ENCODE peak calls at places on chromosome 21, in seven cellular contexts. J is right lobe of liver, Y is transverse colon, A is IMR-90, R is breast epithelium, U is HCT116, L is GM12878. B is an unnamed sample.
A peak's percentile ranks its signal among the peaks of the same experiment; 100 is the strongest.

GRCh38 chr21:30408782-30409494 is 13.1 kb downstream of the KRTAP13-1 start:
- DNase-seq in J (no peak), Y (peak; percentile 54), A (no peak), R (peak; percentile 59), U (peak; percentile 2), L (no peak), B (peak; percentile 22)

GRCh38 chr21:44329971-44330681 is 9.1 kb downstream of the CFAP410 start:
- DNase-seq in J (no peak), Y (no peak), A (no peak), R (no peak), U (no peak), L (no peak), B (no peak)

GRCh38 chr21:27802816-27803475 is 836.1 kb upstream of the ADAMTS5 start:
- DNase-seq in J (no peak), Y (peak; percentile 39), A (peak; percentile 31), R (no peak), U (no peak), L (no peak), B (peak; percentile 32)

GRCh38 chr21:31781737-31782136 is 49.8 kb upstream of the SCAF4 start:
- DNase-seq in J (no peak), Y (no peak), A (peak; percentile 53), R (no peak), U (no peak), L (no peak), B (no peak)

GRCh38 chr21:19501115-19501514 is 1097.5 kb upstream of the TMPRSS15 start:
- DNase-seq in J (no peak), Y (no peak), A (no peak), R (no peak), U (no peak), L (no peak), B (peak; percentile 8)

GRCh38 chr21:29190920-29191319 is 60.5 kb downstream of the MAP3K7CL start:
- DNase-seq in J (peak; percentile 81), Y (no peak), A (peak; percentile 58), R (no peak), U (no peak), L (no peak), B (peak; percentile 27)

GRCh38 chr21:39597595-39598185 is 15.1 kb upstream of the B3GALT5 start:
- DNase-seq in J (no peak), Y (no peak), A (no peak), R (no peak), U (no peak), L (no peak), B (no peak)

GRCh38 chr21:39840373-39841097 is 26.7 kb upstream of the PCP4 start:
- DNase-seq in J (no peak), Y (no peak), A (no peak), R (no peak), U (no peak), L (no peak), B (no peak)

GRCh38 chr21:32312321-32312720 is 13.7 kb downstream of the MRAP start:
- DNase-seq in J (no peak), Y (no peak), A (no peak), R (no peak), U (no peak), L (no peak), B (no peak)

GRCh38 chr21:17775431-17776126 is 43.6 kb downstream of the C21orf91 start:
- DNase-seq in J (no peak), Y (peak; percentile 42), A (no peak), R (no peak), U (no peak), L (peak; percentile 63), B (no peak)

GRCh38 chr21:39850333-39850732 is 16.9 kb upstream of the PCP4 start:
- DNase-seq in J (no peak), Y (no peak), A (no peak), R (no peak), U (no peak), L (no peak), B (no peak)

GRCh38 chr21:16071082-16071481 is 341.3 kb downstream of the USP25 start:
- DNase-seq in J (no peak), Y (no peak), A (no peak), R (no peak), U (no peak), L (no peak), B (no peak)

GRCh38 chr21:34078915-34079314 is 5.5 kb downstream of the MRPS6 start:
- DNase-seq in J (no peak), Y (peak; percentile 63), A (no peak), R (no peak), U (no peak), L (no peak), B (peak; percentile 23)

GRCh38 chr21:33268736-33269441 is 2.7 kb downstream of the IL10RB start:
- DNase-seq in J (peak; percentile 96), Y (peak; percentile 97), A (no peak), R (peak; percentile 96), U (peak; percentile 90), L (peak; percentile 96), B (no peak)

GRCh38 chr21:28113718-28114117 is 879.0 kb downstream of the LTN1 start:
- DNase-seq in J (no peak), Y (no peak), A (no peak), R (no peak), U (no peak), L (no peak), B (no peak)

GRCh38 chr21:46483300-46484295 is 24.9 kb downstream of the DIP2A start:
- DNase-seq in J (no peak), Y (no peak), A (no peak), R (no peak), U (no peak), L (no peak), B (peak; percentile 47)

GRCh38 chr21:39348355-39349210 is at the start of gene HMGN1:
- DNase-seq in J (peak; percentile 89), Y (peak; percentile 88), A (peak; percentile 86), R (peak; percentile 85), U (no peak), L (peak; percentile 24), B (peak; percentile 95)

GRCh38 chr21:35257413-35257812 is 208.3 kb upstream of the RUNX1 start:
- DNase-seq in J (no peak), Y (peak; percentile 51), A (peak; percentile 96), R (no peak), U (peak; percentile 68), L (no peak), B (no peak)

GRCh38 chr21:15015622-15016471 is 49.0 kb downstream of the NRIP1 start:
- DNase-seq in J (no peak), Y (no peak), A (peak; percentile 91), R (no peak), U (no peak), L (no peak), B (no peak)

GRCh38 chr21:28069446-28069845 is 923.2 kb downstream of the LTN1 start:
- DNase-seq in J (no peak), Y (no peak), A (peak; percentile 83), R (no peak), U (no peak), L (no peak), B (no peak)

GRCh38 chr21:26686278-26686677 is 113.2 kb upstream of the CYYR1 start:
- DNase-seq in J (no peak), Y (no peak), A (peak; percentile 44), R (no peak), U (no peak), L (no peak), B (no peak)
- TF ChIP-seq POLR2A in J (no peak), Y (no peak), A (no peak), R (no peak), U (no peak), L (no peak), B (no peak)

GRCh38 chr21:36385233-36385908 is at the start of gene CHAF1B:
- DNase-seq in J (peak; percentile 81), Y (peak; percentile 81), A (peak; percentile 65), R (peak; percentile 69), U (peak; percentile 51), L (no peak), B (peak; percentile 94)
- TF ChIP-seq POLR2A in J (peak; percentile 38), Y (peak; percentile 24), A (peak; percentile 42), R (peak; percentile 26), U (peak; percentile 72), L (peak; percentile 84), B (peak; percentile 68)

GRCh38 chr21:38256599-38257302 is at the start of gene KCNJ15:
- DNase-seq in J (no peak), Y (no peak), A (no peak), R (no peak), U (no peak), L (no peak), B (no peak)

GRCh38 chr21:38254970-38255369 is 1.8 kb upstream of the KCNJ15 start:
- DNase-seq in J (no peak), Y (no peak), A (no peak), R (no peak), U (no peak), L (no peak), B (peak; percentile 6)

GRCh38 chr21:38258803-38259485 is 2.2 kb downstream of the KCNJ15 start:
- DNase-seq in J (no peak), Y (no peak), A (peak; percentile 98), R (no peak), U (no peak), L (no peak), B (no peak)

GRCh38 chr21:38259665-38260064 is 2.9 kb downstream of the KCNJ15 start:
- DNase-seq in J (no peak), Y (no peak), A (no peak), R (no peak), U (no peak), L (no peak), B (no peak)

DNA sequence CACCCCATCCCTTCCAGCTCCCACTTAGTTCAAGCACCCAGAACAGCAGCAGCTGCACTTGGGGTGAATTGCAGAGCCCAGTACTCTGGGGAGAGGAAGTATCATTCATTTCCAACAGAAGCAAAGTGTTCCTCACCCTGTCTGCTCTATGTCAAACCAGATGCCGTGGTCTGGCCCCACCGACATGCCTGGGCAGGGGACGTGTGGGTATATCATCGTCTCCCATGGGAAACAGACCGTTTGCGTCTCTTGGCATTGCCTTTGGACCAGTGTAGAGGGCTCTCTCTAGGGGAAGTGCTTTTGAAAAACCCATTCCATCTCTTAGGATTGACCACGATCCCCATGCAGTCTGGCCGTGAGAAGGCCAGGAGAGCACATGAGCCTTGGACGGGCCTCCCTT is 1.1 kb upstream of the KCNJ15 start:
- DNase-seq in J (no peak), Y (no peak), A (no peak), R (no peak), U (no peak), L (no peak), B (no peak)
- TF ChIP-seq POLR2A in J (no peak), Y (no peak), A (no peak), R (no peak), U (no peak), L (no peak), B (no peak)

DNA sequence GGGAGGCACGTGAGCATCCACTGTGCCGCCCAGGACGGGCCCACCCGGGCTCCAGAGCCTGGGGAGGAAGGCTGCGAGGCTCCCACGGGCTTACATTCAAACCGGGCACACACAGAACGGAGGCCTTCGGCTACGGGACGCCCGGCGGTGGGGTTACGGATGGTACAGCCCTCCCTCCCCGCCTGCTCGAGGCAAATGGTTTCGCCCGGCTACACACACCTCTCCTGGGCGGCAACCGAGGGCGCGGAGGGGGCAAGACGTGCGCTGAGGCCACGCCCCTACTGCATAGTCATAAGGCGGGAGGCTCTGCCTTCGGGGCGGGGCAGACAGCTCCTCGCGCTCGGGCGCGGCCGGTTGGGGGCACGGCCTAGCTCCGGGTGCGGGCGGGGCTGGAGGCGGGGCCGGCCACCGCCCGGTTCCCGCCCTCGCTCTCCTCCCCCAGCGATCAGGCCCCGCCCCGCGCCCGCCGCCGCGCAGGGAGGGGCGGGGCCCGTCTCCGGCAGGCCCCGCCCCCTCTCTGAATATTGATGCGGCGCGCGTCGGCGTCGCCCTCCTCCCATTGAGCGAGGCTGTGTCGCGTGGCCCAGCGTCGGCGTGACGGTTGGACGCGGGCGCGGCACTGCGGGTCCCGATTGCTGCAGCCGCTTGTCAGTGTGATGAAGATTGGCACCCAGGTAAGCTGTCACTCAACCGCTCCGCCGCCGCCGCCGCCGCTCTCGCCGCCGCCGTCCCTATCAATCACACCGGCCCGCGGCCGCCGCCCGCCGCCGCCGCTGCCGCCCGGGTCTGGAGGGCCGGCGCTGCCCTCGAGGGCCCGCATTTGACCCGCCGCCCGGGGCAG is at the start of gene PKNOX1:
- DNase-seq in J (peak; percentile 100), Y (peak; percentile 99), A (peak; percentile 98), R (peak; percentile 98), U (peak; percentile 96), L (peak; percentile 87), B (peak; percentile 100)
- TF ChIP-seq POLR2A in J (peak; percentile 57), Y (peak; percentile 41), A (no peak), R (no peak), U (peak; percentile 31), L (peak; percentile 66), B (peak; percentile 50)